ENCODE peak calls at places on chromosomes 6 and 20, in ten cellular contexts. B is upper lobe of left lung, D is stomach, J is K562, S is suprapubic skin, O is sigmoid colon, X is H1, C is esophagus muscularis mucosa, E is GM12878, H is HepG2. Y is an unnamed sample. For H3K4me1, the result is how much of the 10 kb centered on the place peaks cover.

GRCh38 chr20:381581-382290 is 1.2 kb downstream of the TRIB3 start:
- DNase-seq in E (peak), X (no peak), C (peak), D (peak), O (peak), S (peak), B (peak), J (peak), H (peak), Y (peak)

GRCh38 chr6:100171533-100172321 is 177.7 kb upstream of the MCHR2 start:
- DNase-seq in X (no peak), D (no peak), C (no peak), S (no peak), B (no peak), E (peak), J (no peak), O (no peak), H (no peak), Y (no peak)

GRCh38 chr6:113588646-113589045 is 268.5 kb upstream of the MARCKS start:
- DNase-seq in H (no peak), J (no peak), D (no peak), C (no peak), X (no peak), S (no peak), B (no peak), O (no peak), E (no peak), Y (no peak)

GRCh38 chr6:72619883-72620696 is 1.8 kb upstream of the KCNQ5 start:
- DNase-seq in S (no peak), O (no peak), B (peak), H (no peak), E (peak), J (peak), D (peak), C (no peak), X (no peak), Y (peak)

GRCh38 chr6:162683135-162683534 is 44.4 kb downstream of the PRKN start:
- DNase-seq in O (no peak), X (no peak), H (no peak), B (no peak), C (no peak), D (no peak), J (no peak), S (no peak), E (no peak), Y (no peak)

GRCh38 chr6:123777554-123777953 is 26.1 kb upstream of the NKAIN2 start:
- DNase-seq in C (no peak), H (no peak), B (no peak), D (no peak), E (no peak), S (no peak), J (no peak), O (no peak), X (no peak), Y (no peak)

GRCh38 chr6:39377530-39377929 is 55.0 kb upstream of the KCNK16 start:
- DNase-seq in H (peak), E (no peak), S (peak), D (no peak), C (no peak), B (no peak), O (peak), X (peak), J (no peak), Y (peak)

GRCh38 chr20:61524956-61525666 is 273.1 kb downstream of the CDH4 start:
- DNase-seq in B (no peak), D (no peak), O (no peak), H (no peak), J (peak), E (no peak), X (no peak), S (no peak), C (no peak), Y (no peak)

GRCh38 chr6:17417817-17418216 is 24.4 kb downstream of the CAP2 start:
- DNase-seq in D (no peak), S (no peak), O (no peak), H (no peak), E (no peak), C (no peak), B (no peak), X (peak), J (no peak), Y (no peak)

GRCh38 chr6:33313105-33313708 is 671 bp downstream of the TAPBP start:
- DNase-seq in H (no peak), O (peak), C (no peak), J (peak), E (no peak), X (no peak), D (peak), B (peak), S (peak), Y (peak)

GRCh38 chr6:15996030-15996429 is 132.9 kb upstream of the MYLIP start:
- DNase-seq in S (no peak), H (no peak), X (no peak), C (no peak), O (no peak), E (no peak), B (no peak), D (no peak), J (peak), Y (no peak)

DNA sequence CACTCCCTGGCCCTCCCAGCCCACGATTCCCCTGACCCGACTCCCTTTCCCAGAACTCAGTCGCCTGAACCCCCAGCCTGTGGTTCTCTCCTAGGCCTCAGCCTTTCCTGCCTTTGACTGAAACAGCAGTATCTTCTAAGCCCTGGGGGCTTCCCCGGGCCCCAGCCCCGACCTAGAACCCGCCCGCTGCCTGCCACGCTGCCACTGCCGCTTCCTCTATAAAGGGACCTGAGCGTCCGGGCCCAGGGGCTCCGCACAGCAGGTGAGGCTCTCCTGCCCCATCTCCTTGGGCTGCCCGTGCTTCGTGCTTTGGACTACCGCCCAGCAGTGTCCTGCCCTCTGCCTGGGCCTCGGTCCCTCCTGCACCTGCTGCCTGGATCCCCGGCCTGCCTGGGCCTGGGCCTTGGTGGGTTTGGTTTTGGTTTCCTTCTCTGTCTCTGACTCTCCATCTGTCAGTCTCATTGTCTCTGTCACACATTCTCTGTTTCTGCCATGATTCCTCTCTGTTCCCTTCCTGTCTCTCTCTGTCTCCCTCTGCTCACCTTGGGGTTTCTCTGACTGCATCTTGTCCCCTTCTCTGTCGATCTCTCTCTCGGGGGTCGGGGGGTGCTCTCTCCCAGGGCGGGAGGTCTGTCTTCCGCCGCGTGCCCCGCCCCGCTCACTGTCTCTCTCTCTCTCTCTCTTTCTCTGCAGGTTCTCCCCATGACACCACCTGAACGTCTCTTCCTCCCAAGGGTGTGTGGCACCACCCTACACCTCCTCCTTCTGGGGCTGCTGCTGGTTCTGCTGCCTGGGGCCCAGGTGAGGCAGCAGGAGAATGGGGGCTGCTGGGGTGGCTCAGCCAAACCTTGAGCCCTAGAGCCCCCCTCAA is at the start of gene LTA:
- DNase-seq in O (no peak), J (no peak), X (no peak), S (no peak), B (peak), H (no peak), C (no peak), E (no peak), D (no peak), Y (peak)
- TF ChIP-seq POLR2AphosphoS5 in O (no peak), J (no peak), X (no peak), S (no peak), B (no peak), H (no peak), C (no peak), E (peak), D (no peak), Y (no peak)

DNA sequence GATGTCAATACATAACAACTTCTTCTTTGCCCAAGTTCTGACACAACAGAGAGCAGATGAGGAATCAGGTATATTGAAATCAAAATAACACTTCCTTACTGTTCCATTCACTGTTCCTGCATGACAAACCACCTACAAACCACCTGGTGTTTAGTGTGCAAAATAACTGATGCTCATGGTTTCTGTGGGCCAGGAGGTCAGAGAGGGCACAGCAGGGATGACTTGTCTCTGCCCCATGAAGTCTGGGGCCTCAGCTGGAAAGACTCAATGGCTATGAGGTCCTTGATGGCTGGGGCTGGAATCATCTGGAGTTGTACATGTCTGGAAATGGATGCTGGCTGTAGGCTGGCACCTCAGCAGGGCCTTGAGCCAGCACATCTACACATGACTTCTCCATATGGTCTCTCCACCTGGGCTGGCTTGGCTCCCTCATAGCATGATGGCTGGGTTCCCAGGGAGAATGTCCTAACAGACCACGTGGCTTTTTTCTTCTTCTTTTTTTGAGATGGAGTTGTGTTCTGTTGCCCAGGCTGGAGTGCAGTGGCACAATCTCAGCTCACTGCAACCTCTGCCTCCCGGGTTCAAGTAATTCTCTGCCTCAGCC is 7.4 kb upstream of the COX4I2 start:
- DNase-seq in J (no peak), C (no peak), E (no peak), D (peak), X (no peak), H (no peak), S (no peak), B (no peak), O (no peak), Y (no peak)
- TF ChIP-seq EP300 in J (no peak), C (no peak), E (no peak), D (no peak), X (no peak), H (no peak), S (no peak), B (no peak), O (no peak), Y (no peak)

DNA sequence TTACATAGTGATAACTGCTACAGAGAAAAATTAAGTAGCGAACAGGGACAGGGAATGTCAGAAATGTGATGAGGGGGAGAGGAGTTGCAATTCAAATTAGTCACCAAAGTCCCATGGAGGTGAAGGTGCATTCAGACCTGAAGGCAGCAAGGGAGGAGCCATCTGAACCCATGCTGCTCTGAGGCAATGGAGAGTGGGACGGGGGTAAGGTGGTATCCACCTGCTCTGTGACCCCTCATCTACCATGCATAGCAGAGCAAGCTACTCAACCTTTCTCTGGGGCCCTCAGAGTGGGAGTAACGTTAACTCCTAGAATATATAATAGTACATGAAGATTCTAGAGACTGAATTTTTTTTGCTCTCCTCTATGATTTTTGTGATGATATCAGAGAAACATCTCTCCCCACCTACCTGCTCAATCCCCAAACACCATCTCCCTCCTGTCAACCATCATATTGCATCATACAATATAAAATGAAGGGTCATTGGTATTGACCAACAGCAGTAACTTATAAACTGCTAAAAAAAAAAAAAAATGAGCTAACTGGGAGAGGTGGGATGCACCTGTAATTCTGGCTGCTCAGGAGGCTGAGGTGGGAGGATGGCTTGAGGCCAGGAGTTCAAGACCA is 16.6 kb upstream of the SCML4 start:
- DNase-seq in S (no peak), X (no peak), B (no peak), J (no peak), C (no peak), O (no peak), H (no peak), E (no peak), D (no peak), Y (no peak)
- H3K4me1 ChIP-seq in S (under half), X (under half), B (under half), J (under half), C (under half), O (under half), H (under half), E (under half), D (under half), Y (under half)

GRCh38 chr6:4885534-4885933 is 109.3 kb downstream of the CDYL start:
- DNase-seq in E (no peak), D (no peak), J (no peak), B (no peak), O (no peak), C (no peak), X (no peak), S (no peak), H (no peak), Y (no peak)

GRCh38 chr6:4892785-4893485 is 110.9 kb downstream of the RPP40 start:
- DNase-seq in E (no peak), O (no peak), B (peak), S (no peak), C (peak), X (no peak), D (no peak), H (no peak), J (no peak), Y (no peak)

GRCh38 chr6:4891171-4891570 is 112.7 kb downstream of the RPP40 start:
- DNase-seq in C (peak), D (no peak), H (no peak), E (no peak), X (no peak), B (peak), O (no peak), J (no peak), S (no peak), Y (no peak)

GRCh38 chr6:4888841-4889240 is 112.6 kb downstream of the CDYL start:
- DNase-seq in E (no peak), D (no peak), X (no peak), S (no peak), J (no peak), O (no peak), C (no peak), B (no peak), H (no peak), Y (no peak)

GRCh38 chr6:4889701-4890100 is 113.5 kb downstream of the CDYL start:
- DNase-seq in E (no peak), J (no peak), H (no peak), S (no peak), D (no peak), O (no peak), C (peak), X (no peak), B (no peak), Y (no peak)
- TF ChIP-seq POLR2AphosphoS5 in E (no peak), J (no peak), H (no peak), S (no peak), D (no peak), O (no peak), C (no peak), X (no peak), B (no peak), Y (no peak)